ENCODE peak calls at places on chromosomes 4 and X, in six cellular contexts. One of them, this sample, is unnamed.

GRCh38 chr4:114399085-114399484 is 199.5 kb upstream of the UGT8 start:
- DNase-seq in stomach: no peak
- DNase-seq in A549: no peak
- DNase-seq in transverse colon: no peak
- DNase-seq in SK-N-SH: no peak
- DNase-seq in tibial nerve: no peak
- DNase-seq in this sample: no peak

GRCh38 chr4:924107-925096 is 7.7 kb downstream of the GAK start:
- DNase-seq in stomach: no peak
- DNase-seq in A549: no peak
- DNase-seq in transverse colon: peak; percentile 33
- DNase-seq in SK-N-SH: peak; percentile 46
- DNase-seq in tibial nerve: no peak
- DNase-seq in this sample: peak; percentile 22

GRCh38 chr4:25440478-25441030 is 63.5 kb downstream of the ANAPC4 start:
- DNase-seq in stomach: peak; percentile 65
- DNase-seq in A549: no peak
- DNase-seq in transverse colon: no peak
- DNase-seq in SK-N-SH: no peak
- DNase-seq in tibial nerve: no peak
- DNase-seq in this sample: no peak

GRCh38 chr4:27360651-27361347 is 500.2 kb downstream of the STIM2 start:
- DNase-seq in stomach: no peak
- DNase-seq in A549: no peak
- DNase-seq in transverse colon: no peak
- DNase-seq in SK-N-SH: no peak
- DNase-seq in tibial nerve: no peak
- DNase-seq in this sample: no peak

GRCh38 chrX:24245201-24245600 is 68.7 kb downstream of the SUPT20HL2 start:
- DNase-seq in stomach: no peak
- DNase-seq in A549: peak; percentile 52
- DNase-seq in transverse colon: no peak
- DNase-seq in SK-N-SH: no peak
- DNase-seq in tibial nerve: no peak
- DNase-seq in this sample: no peak

GRCh38 chrX:40273356-40274050 is 175.7 kb upstream of the BCOR start:
- DNase-seq in stomach: no peak
- DNase-seq in A549: no peak
- DNase-seq in transverse colon: no peak
- DNase-seq in SK-N-SH: peak; percentile 77
- DNase-seq in tibial nerve: no peak
- DNase-seq in this sample: no peak

GRCh38 chr4:60366661-60367060 is 833.5 kb upstream of the ADGRL3 start:
- DNase-seq in stomach: no peak
- DNase-seq in A549: no peak
- DNase-seq in transverse colon: no peak
- DNase-seq in SK-N-SH: no peak
- DNase-seq in tibial nerve: no peak
- DNase-seq in this sample: no peak

GRCh38 chr4:26431461-26432165 is 58.7 kb downstream of the CCKAR start:
- DNase-seq in stomach: no peak
- DNase-seq in A549: no peak
- DNase-seq in transverse colon: no peak
- DNase-seq in SK-N-SH: no peak
- DNase-seq in tibial nerve: no peak
- DNase-seq in this sample: no peak

GRCh38 chrX:68433155-68433980 is at the start of gene OPHN1:
- DNase-seq in stomach: peak; percentile 82
- DNase-seq in A549: peak; percentile 51
- DNase-seq in transverse colon: peak; percentile 83
- DNase-seq in SK-N-SH: peak; percentile 70
- DNase-seq in tibial nerve: peak; percentile 64
- DNase-seq in this sample: peak; percentile 83

GRCh38 chrX:74346124-74346523 is 42.1 kb downstream of the ZCCHC13 start:
- DNase-seq in stomach: no peak
- DNase-seq in A549: no peak
- DNase-seq in transverse colon: no peak
- DNase-seq in SK-N-SH: no peak
- DNase-seq in tibial nerve: no peak
- DNase-seq in this sample: no peak

GRCh38 chrX:127207326-127207725 is 387.8 kb downstream of the PRR32 start:
- DNase-seq in stomach: no peak
- DNase-seq in A549: no peak
- DNase-seq in transverse colon: no peak
- DNase-seq in SK-N-SH: no peak
- DNase-seq in tibial nerve: no peak
- DNase-seq in this sample: no peak

GRCh38 chr4:66629927-66630326 is 915.4 kb downstream of the CENPC start:
- DNase-seq in stomach: no peak
- DNase-seq in A549: no peak
- DNase-seq in transverse colon: no peak
- DNase-seq in SK-N-SH: no peak
- DNase-seq in tibial nerve: no peak
- DNase-seq in this sample: no peak

GRCh38 chr4:22315643-22316042 is 200.2 kb downstream of the ADGRA3 start:
- DNase-seq in stomach: no peak
- DNase-seq in A549: no peak
- DNase-seq in transverse colon: no peak
- DNase-seq in SK-N-SH: no peak
- DNase-seq in tibial nerve: no peak
- DNase-seq in this sample: no peak

GRCh38 chr4:20127626-20128025 is 124.1 kb upstream of the SLIT2 start:
- DNase-seq in stomach: no peak
- DNase-seq in A549: no peak
- DNase-seq in transverse colon: no peak
- DNase-seq in SK-N-SH: no peak
- DNase-seq in tibial nerve: no peak
- DNase-seq in this sample: no peak

GRCh38 chrX:12949927-12950656 is 24.8 kb upstream of the TMSB4X start:
- DNase-seq in stomach: peak; percentile 83
- DNase-seq in A549: no peak
- DNase-seq in transverse colon: peak; percentile 89
- DNase-seq in SK-N-SH: no peak
- DNase-seq in tibial nerve: peak; percentile 66
- DNase-seq in this sample: no peak

GRCh38 chr4:32135642-32136041 is 1415.5 kb downstream of the PCDH7 start:
- DNase-seq in stomach: no peak
- DNase-seq in A549: no peak
- DNase-seq in transverse colon: no peak
- DNase-seq in SK-N-SH: no peak
- DNase-seq in tibial nerve: no peak
- DNase-seq in this sample: no peak

GRCh38 chr4:32133141-32133540 is 1413.0 kb downstream of the PCDH7 start:
- DNase-seq in stomach: no peak
- DNase-seq in A549: no peak
- DNase-seq in transverse colon: no peak
- DNase-seq in SK-N-SH: no peak
- DNase-seq in tibial nerve: no peak
- DNase-seq in this sample: no peak

GRCh38 chr4:32133734-32134133 is 1413.6 kb downstream of the PCDH7 start:
- DNase-seq in stomach: no peak
- DNase-seq in A549: no peak
- DNase-seq in transverse colon: no peak
- DNase-seq in SK-N-SH: no peak
- DNase-seq in tibial nerve: no peak
- DNase-seq in this sample: no peak

GRCh38 chr4:32140636-32141035 is 1420.5 kb downstream of the PCDH7 start:
- DNase-seq in stomach: no peak
- DNase-seq in A549: no peak
- DNase-seq in transverse colon: no peak
- DNase-seq in SK-N-SH: no peak
- DNase-seq in tibial nerve: no peak
- DNase-seq in this sample: no peak

DNA sequence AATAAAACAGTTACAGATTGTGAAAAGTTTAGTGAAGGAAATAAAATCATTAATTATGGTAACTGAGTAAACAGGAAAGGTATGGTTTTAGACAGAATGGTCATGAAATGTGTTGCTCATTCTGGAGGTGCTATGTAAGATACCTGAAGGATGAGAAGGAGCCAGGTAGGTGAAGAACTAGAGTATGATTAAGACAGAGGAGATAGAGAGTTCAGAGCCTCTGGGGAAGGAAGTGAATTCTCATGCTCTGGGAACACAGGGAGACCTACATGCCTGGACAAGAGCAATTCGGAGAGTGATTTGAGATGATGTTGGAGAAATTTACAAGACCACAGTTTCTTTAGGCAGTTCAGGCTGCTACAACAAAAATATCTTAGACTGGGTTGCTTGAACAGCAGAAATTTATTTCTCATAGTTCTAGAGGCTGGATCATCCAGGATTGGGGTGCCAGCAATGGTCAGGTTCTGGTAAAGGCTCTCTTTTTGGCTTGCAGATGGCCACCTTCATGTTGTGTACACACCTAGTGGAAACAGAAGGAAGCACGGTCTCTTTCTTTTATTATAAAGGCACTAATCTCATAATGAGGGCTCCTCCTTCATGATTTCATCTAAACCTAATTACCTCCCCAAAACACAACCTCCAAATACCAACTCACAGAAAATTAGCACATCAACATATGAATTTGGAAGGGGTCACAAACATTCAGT is 1416.1 kb downstream of the PCDH7 start:
- DNase-seq in stomach: no peak
- DNase-seq in A549: no peak
- DNase-seq in transverse colon: no peak
- DNase-seq in SK-N-SH: no peak
- DNase-seq in tibial nerve: no peak
- DNase-seq in this sample: no peak
- TF ChIP-seq CTCF in stomach: no peak
- TF ChIP-seq CTCF in A549: no peak
- TF ChIP-seq CTCF in transverse colon: no peak
- TF ChIP-seq CTCF in SK-N-SH: no peak
- TF ChIP-seq CTCF in tibial nerve: no peak
- TF ChIP-seq CTCF in this sample: no peak

GRCh38 chr4:41360911-41361830 is 104.4 kb downstream of the UCHL1 start:
- DNase-seq in stomach: peak; percentile 44
- DNase-seq in A549: no peak
- DNase-seq in transverse colon: peak; percentile 43
- DNase-seq in SK-N-SH: peak; percentile 46
- DNase-seq in tibial nerve: no peak
- DNase-seq in this sample: peak; percentile 80
- TF ChIP-seq EP300 in stomach: no peak
- TF ChIP-seq EP300 in A549: no peak
- TF ChIP-seq EP300 in transverse colon: no peak
- TF ChIP-seq EP300 in SK-N-SH: no peak
- TF ChIP-seq EP300 in tibial nerve: no peak
- TF ChIP-seq EP300 in this sample: no peak

GRCh38 chrX:150854856-150855255 is 43.6 kb downstream of the CD99L2 start:
- DNase-seq in stomach: no peak
- DNase-seq in A549: no peak
- DNase-seq in transverse colon: no peak
- DNase-seq in SK-N-SH: no peak
- DNase-seq in tibial nerve: no peak
- DNase-seq in this sample: no peak

GRCh38 chrX:150856785-150857184 is 41.7 kb downstream of the CD99L2 start:
- DNase-seq in stomach: no peak
- DNase-seq in A549: no peak
- DNase-seq in transverse colon: no peak
- DNase-seq in SK-N-SH: no peak
- DNase-seq in tibial nerve: no peak
- DNase-seq in this sample: no peak

GRCh38 chrX:150856101-150856500 is 42.4 kb downstream of the CD99L2 start:
- DNase-seq in stomach: no peak
- DNase-seq in A549: no peak
- DNase-seq in transverse colon: no peak
- DNase-seq in SK-N-SH: no peak
- DNase-seq in tibial nerve: no peak
- DNase-seq in this sample: no peak

GRCh38 chrX:150863191-150863590 is 35.3 kb downstream of the CD99L2 start:
- DNase-seq in stomach: no peak
- DNase-seq in A549: no peak
- DNase-seq in transverse colon: no peak
- DNase-seq in SK-N-SH: no peak
- DNase-seq in tibial nerve: no peak
- DNase-seq in this sample: no peak

DNA sequence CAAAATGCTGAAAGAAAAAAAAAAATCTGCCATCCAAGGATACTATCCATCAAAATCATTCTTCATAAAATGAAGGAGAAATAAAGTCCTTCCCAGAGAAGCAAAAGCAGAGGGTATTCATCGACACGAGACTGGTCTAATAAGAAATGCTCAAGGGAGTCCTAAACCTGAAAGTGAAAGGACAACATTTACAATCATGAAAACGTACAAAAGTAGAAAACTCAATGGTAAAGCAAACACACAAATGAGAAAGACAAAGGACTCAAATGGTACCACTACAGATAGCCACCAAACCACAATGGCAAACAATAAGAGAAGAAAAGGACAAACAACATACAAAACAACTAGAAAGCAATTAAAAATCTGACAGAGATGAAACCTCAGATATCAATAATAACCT is 41.0 kb downstream of the CD99L2 start:
- DNase-seq in stomach: no peak
- DNase-seq in A549: no peak
- DNase-seq in transverse colon: no peak
- DNase-seq in SK-N-SH: no peak
- DNase-seq in tibial nerve: no peak
- DNase-seq in this sample: no peak
- TF ChIP-seq CTCF in stomach: no peak
- TF ChIP-seq CTCF in A549: no peak
- TF ChIP-seq CTCF in transverse colon: no peak
- TF ChIP-seq CTCF in SK-N-SH: no peak
- TF ChIP-seq CTCF in tibial nerve: no peak
- TF ChIP-seq CTCF in this sample: no peak

GRCh38 chr4:38072578-38072977 is 112.4 kb downstream of the PTTG2 start:
- DNase-seq in stomach: no peak
- DNase-seq in A549: no peak
- DNase-seq in transverse colon: no peak
- DNase-seq in SK-N-SH: no peak
- DNase-seq in tibial nerve: no peak
- DNase-seq in this sample: no peak

GRCh38 chr4:38068107-38068506 is 107.9 kb downstream of the PTTG2 start:
- DNase-seq in stomach: no peak
- DNase-seq in A549: no peak
- DNase-seq in transverse colon: no peak
- DNase-seq in SK-N-SH: no peak
- DNase-seq in tibial nerve: no peak
- DNase-seq in this sample: no peak

GRCh38 chr4:38067499-38067898 is 107.3 kb downstream of the PTTG2 start:
- DNase-seq in stomach: no peak
- DNase-seq in A549: no peak
- DNase-seq in transverse colon: no peak
- DNase-seq in SK-N-SH: no peak
- DNase-seq in tibial nerve: no peak
- DNase-seq in this sample: no peak

GRCh38 chr4:38071801-38072567 is 111.8 kb downstream of the PTTG2 start:
- DNase-seq in stomach: no peak
- DNase-seq in A549: no peak
- DNase-seq in transverse colon: no peak
- DNase-seq in SK-N-SH: no peak
- DNase-seq in tibial nerve: no peak
- DNase-seq in this sample: peak; percentile 34

DNA sequence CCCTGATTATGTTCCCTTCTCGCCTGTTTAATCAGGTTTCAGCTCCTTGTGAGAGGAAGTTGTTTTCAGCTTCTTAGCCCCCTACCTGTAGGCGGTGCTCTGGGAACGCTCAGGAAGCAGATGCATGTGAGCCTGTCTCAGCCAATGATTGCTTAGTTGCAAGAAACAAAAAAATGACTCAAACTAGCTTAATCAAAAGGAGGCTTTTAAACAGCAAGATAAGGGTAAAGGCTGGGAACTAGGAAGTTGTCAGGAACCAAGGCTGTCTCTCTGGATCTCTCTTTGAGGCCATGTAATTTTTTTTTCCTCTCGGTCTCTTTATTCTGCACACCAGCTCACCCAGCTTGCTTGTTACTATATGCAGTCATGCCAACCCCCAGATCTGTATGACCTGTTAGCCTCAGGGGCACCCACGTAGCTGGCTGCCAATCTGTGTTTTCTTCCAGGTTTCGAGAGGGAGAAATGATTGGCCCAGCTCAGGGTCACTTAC is 109.1 kb downstream of the PTTG2 start:
- DNase-seq in stomach: peak; percentile 67
- DNase-seq in A549: peak; percentile 29
- DNase-seq in transverse colon: peak; percentile 72
- DNase-seq in SK-N-SH: peak; percentile 53
- DNase-seq in tibial nerve: no peak
- DNase-seq in this sample: peak; percentile 48
- TF ChIP-seq EP300 in stomach: no peak
- TF ChIP-seq EP300 in A549: no peak
- TF ChIP-seq EP300 in transverse colon: no peak
- TF ChIP-seq EP300 in SK-N-SH: no peak
- TF ChIP-seq EP300 in tibial nerve: no peak
- TF ChIP-seq EP300 in this sample: no peak

This sample was measured in upper lobe of left lung.